ENCODE peak calls at places on chromosomes 7 and 10, in nine cellular contexts. One of them, this sample, is unnamed.

GRCh38 chr7:28078036-28078901 is 102.3 kb downstream of the JAZF1 start:
- DNase-seq in A549: peak
- DNase-seq in HCT116: peak
- DNase-seq in K562: peak
- DNase-seq in GM23338: peak
- DNase-seq in Panc1: no peak
- DNase-seq in SK-N-SH: peak
- DNase-seq in HepG2: peak
- DNase-seq in GM12878: no peak
- DNase-seq in this sample: peak

GRCh38 chr7:121793716-121794115 is 79.2 kb upstream of the PTPRZ1 start:
- DNase-seq in A549: no peak
- DNase-seq in HCT116: no peak
- DNase-seq in K562: no peak
- DNase-seq in GM23338: no peak
- DNase-seq in Panc1: no peak
- DNase-seq in SK-N-SH: no peak
- DNase-seq in HepG2: no peak
- DNase-seq in GM12878: no peak
- DNase-seq in this sample: no peak

GRCh38 chr7:114302858-114303257 is 111.8 kb upstream of the FOXP2 start:
- DNase-seq in A549: no peak
- DNase-seq in HCT116: peak
- DNase-seq in K562: no peak
- DNase-seq in GM23338: no peak
- DNase-seq in Panc1: no peak
- DNase-seq in SK-N-SH: no peak
- DNase-seq in HepG2: no peak
- DNase-seq in GM12878: no peak
- DNase-seq in this sample: no peak

GRCh38 chr10:21715531-21716195 is 181.6 kb downstream of the MLLT10 start:
- DNase-seq in A549: no peak
- DNase-seq in HCT116: peak
- DNase-seq in K562: no peak
- DNase-seq in GM23338: no peak
- DNase-seq in Panc1: no peak
- DNase-seq in SK-N-SH: no peak
- DNase-seq in HepG2: no peak
- DNase-seq in GM12878: no peak
- DNase-seq in this sample: no peak

GRCh38 chr7:19470031-19470430 is 238.8 kb downstream of the POLR1F start:
- DNase-seq in A549: no peak
- DNase-seq in HCT116: no peak
- DNase-seq in K562: no peak
- DNase-seq in GM23338: no peak
- DNase-seq in Panc1: no peak
- DNase-seq in SK-N-SH: no peak
- DNase-seq in HepG2: no peak
- DNase-seq in GM12878: no peak
- DNase-seq in this sample: no peak

GRCh38 chr7:74040101-74040790 is 12.3 kb downstream of the ELN start:
- DNase-seq in A549: no peak
- DNase-seq in HCT116: no peak
- DNase-seq in K562: no peak
- DNase-seq in GM23338: no peak
- DNase-seq in Panc1: no peak
- DNase-seq in SK-N-SH: no peak
- DNase-seq in HepG2: no peak
- DNase-seq in GM12878: no peak
- DNase-seq in this sample: no peak

GRCh38 chr7:43653466-43653865 is 70.6 kb downstream of the STK17A start:
- DNase-seq in A549: no peak
- DNase-seq in HCT116: no peak
- DNase-seq in K562: no peak
- DNase-seq in GM23338: no peak
- DNase-seq in Panc1: no peak
- DNase-seq in SK-N-SH: no peak
- DNase-seq in HepG2: no peak
- DNase-seq in GM12878: no peak
- DNase-seq in this sample: no peak

GRCh38 chr10:58919927-58920654 is 256.4 kb upstream of the PHYHIPL start:
- DNase-seq in A549: peak
- DNase-seq in HCT116: peak
- DNase-seq in K562: no peak
- DNase-seq in GM23338: peak
- DNase-seq in Panc1: peak
- DNase-seq in SK-N-SH: no peak
- DNase-seq in HepG2: peak
- DNase-seq in GM12878: no peak
- DNase-seq in this sample: no peak

GRCh38 chr10:28300027-28300426 is 2.8 kb downstream of the MPP7 start:
- DNase-seq in A549: no peak
- DNase-seq in HCT116: no peak
- DNase-seq in K562: peak
- DNase-seq in GM23338: peak
- DNase-seq in Panc1: no peak
- DNase-seq in SK-N-SH: no peak
- DNase-seq in HepG2: no peak
- DNase-seq in GM12878: no peak
- DNase-seq in this sample: no peak

GRCh38 chr7:105800442-105800841 is 76.0 kb downstream of the ATXN7L1 start:
- DNase-seq in A549: no peak
- DNase-seq in HCT116: no peak
- DNase-seq in K562: no peak
- DNase-seq in GM23338: no peak
- DNase-seq in Panc1: no peak
- DNase-seq in SK-N-SH: no peak
- DNase-seq in HepG2: no peak
- DNase-seq in GM12878: peak
- DNase-seq in this sample: no peak
- TF ChIP-seq REST in A549: no peak
- TF ChIP-seq REST in HCT116: no peak
- TF ChIP-seq REST in K562: no peak
- TF ChIP-seq REST in GM23338: no peak
- TF ChIP-seq REST in Panc1: no peak
- TF ChIP-seq REST in SK-N-SH: no peak
- TF ChIP-seq REST in HepG2: no peak
- TF ChIP-seq REST in GM12878: no peak
- TF ChIP-seq REST in this sample: no peak

GRCh38 chr7:136877509-136877908 is 9.1 kb downstream of the CHRM2 start:
- DNase-seq in A549: no peak
- DNase-seq in HCT116: no peak
- DNase-seq in K562: no peak
- DNase-seq in GM23338: no peak
- DNase-seq in Panc1: no peak
- DNase-seq in SK-N-SH: no peak
- DNase-seq in HepG2: no peak
- DNase-seq in GM12878: no peak
- DNase-seq in this sample: no peak

GRCh38 chr7:136870799-136871487 is 2.5 kb downstream of the CHRM2 start:
- DNase-seq in A549: no peak
- DNase-seq in HCT116: no peak
- DNase-seq in K562: no peak
- DNase-seq in GM23338: peak
- DNase-seq in Panc1: no peak
- DNase-seq in SK-N-SH: peak
- DNase-seq in HepG2: no peak
- DNase-seq in GM12878: no peak
- DNase-seq in this sample: no peak

GRCh38 chr7:136877990-136878389 is 9.5 kb downstream of the CHRM2 start:
- DNase-seq in A549: no peak
- DNase-seq in HCT116: no peak
- DNase-seq in K562: no peak
- DNase-seq in GM23338: no peak
- DNase-seq in Panc1: no peak
- DNase-seq in SK-N-SH: peak
- DNase-seq in HepG2: no peak
- DNase-seq in GM12878: no peak
- DNase-seq in this sample: no peak

GRCh38 chr7:136869991-136870798 is 1.7 kb downstream of the CHRM2 start:
- DNase-seq in A549: no peak
- DNase-seq in HCT116: no peak
- DNase-seq in K562: no peak
- DNase-seq in GM23338: peak
- DNase-seq in Panc1: no peak
- DNase-seq in SK-N-SH: peak
- DNase-seq in HepG2: no peak
- DNase-seq in GM12878: no peak
- DNase-seq in this sample: no peak

DNA sequence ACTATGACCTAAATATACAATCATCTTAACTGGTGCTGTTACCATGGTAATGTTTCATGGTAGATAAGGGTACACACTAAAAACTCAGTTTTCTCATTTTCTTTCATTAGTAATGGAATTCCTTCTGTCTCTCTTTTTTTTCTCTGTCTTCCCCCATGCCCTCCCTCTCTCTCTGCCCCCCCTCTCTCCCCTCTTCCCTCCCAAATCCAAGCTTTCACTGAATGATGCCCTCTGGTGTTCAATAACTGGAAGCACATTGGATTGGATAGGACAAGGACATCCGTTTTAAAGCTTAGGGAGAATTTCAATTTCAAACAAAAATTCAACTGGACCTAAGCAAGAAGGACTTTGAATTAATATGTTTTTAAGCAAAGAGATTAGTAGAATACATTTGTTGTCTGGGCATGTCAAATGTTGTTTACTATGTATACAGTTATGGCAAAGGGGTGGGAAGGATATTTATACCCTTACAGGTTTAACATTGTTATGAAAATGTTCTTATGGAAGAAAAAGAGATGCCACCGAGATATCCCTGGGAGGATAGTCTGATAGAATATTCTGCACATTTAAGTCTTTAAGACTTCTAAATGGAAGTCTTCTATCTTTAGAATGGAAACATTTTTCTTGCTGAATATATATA is 6.1 kb downstream of the CHRM2 start:
- DNase-seq in A549: peak
- DNase-seq in HCT116: peak
- DNase-seq in K562: peak
- DNase-seq in GM23338: peak
- DNase-seq in Panc1: peak
- DNase-seq in SK-N-SH: peak
- DNase-seq in HepG2: peak
- DNase-seq in GM12878: no peak
- DNase-seq in this sample: peak
- TF ChIP-seq REST in A549: no peak
- TF ChIP-seq REST in HCT116: no peak
- TF ChIP-seq REST in K562: no peak
- TF ChIP-seq REST in GM23338: no peak
- TF ChIP-seq REST in Panc1: no peak
- TF ChIP-seq REST in SK-N-SH: no peak
- TF ChIP-seq REST in HepG2: no peak
- TF ChIP-seq REST in GM12878: no peak
- TF ChIP-seq REST in this sample: no peak

GRCh38 chr7:85415743-85416142 is 228.9 kb upstream of the SEMA3D start:
- DNase-seq in A549: no peak
- DNase-seq in HCT116: no peak
- DNase-seq in K562: no peak
- DNase-seq in GM23338: no peak
- DNase-seq in Panc1: no peak
- DNase-seq in SK-N-SH: no peak
- DNase-seq in HepG2: peak
- DNase-seq in GM12878: no peak
- DNase-seq in this sample: no peak
- TF ChIP-seq REST in A549: no peak
- TF ChIP-seq REST in HCT116: no peak
- TF ChIP-seq REST in K562: no peak
- TF ChIP-seq REST in GM23338: no peak
- TF ChIP-seq REST in Panc1: no peak
- TF ChIP-seq REST in SK-N-SH: no peak
- TF ChIP-seq REST in HepG2: no peak
- TF ChIP-seq REST in GM12878: no peak
- TF ChIP-seq REST in this sample: no peak

GRCh38 chr7:138837627-138838026 is 39.6 kb upstream of the ATP6V0A4 start:
- DNase-seq in A549: no peak
- DNase-seq in HCT116: no peak
- DNase-seq in K562: no peak
- DNase-seq in GM23338: no peak
- DNase-seq in Panc1: no peak
- DNase-seq in SK-N-SH: no peak
- DNase-seq in HepG2: no peak
- DNase-seq in GM12878: no peak
- DNase-seq in this sample: no peak
- TF ChIP-seq REST in A549: no peak
- TF ChIP-seq REST in HCT116: no peak
- TF ChIP-seq REST in K562: no peak
- TF ChIP-seq REST in GM23338: no peak
- TF ChIP-seq REST in Panc1: no peak
- TF ChIP-seq REST in SK-N-SH: no peak
- TF ChIP-seq REST in HepG2: no peak
- TF ChIP-seq REST in GM12878: no peak
- TF ChIP-seq REST in this sample: no peak

GRCh38 chr7:131327049-131327625 is 539 bp upstream of the MKLN1 start:
- DNase-seq in A549: peak
- DNase-seq in HCT116: peak
- DNase-seq in K562: peak
- DNase-seq in GM23338: peak
- DNase-seq in Panc1: peak
- DNase-seq in SK-N-SH: peak
- DNase-seq in HepG2: peak
- DNase-seq in GM12878: no peak
- DNase-seq in this sample: peak
- TF ChIP-seq REST in A549: peak
- TF ChIP-seq REST in HCT116: no peak
- TF ChIP-seq REST in K562: no peak
- TF ChIP-seq REST in GM23338: no peak
- TF ChIP-seq REST in Panc1: no peak
- TF ChIP-seq REST in SK-N-SH: peak
- TF ChIP-seq REST in HepG2: no peak
- TF ChIP-seq REST in GM12878: peak
- TF ChIP-seq REST in this sample: peak

This sample was measured in HL-60.